ENCODE peak calls at places on chromosomes 11 and 22, in nine cellular contexts. U is MCF 10A, I is GM10248, F is cardiac fibroblast, Y is mucosa of descending colon, O is IMR-90, B is AG10803, A is GM23338, E is nephron progenitor cell. Q is an unnamed sample.

GRCh38 chr11:35127619-35128018 is 11.4 kb upstream of the CD44 start:
- DNase-seq in U (no peak), I (no peak), F (no peak), Y (no peak), O (no peak), B (no peak), A (no peak), E (no peak), Q (peak; percentile 40)

GRCh38 chr11:90124946-90125345 is 9.5 kb upstream of the NAALAD2 start:
- DNase-seq in U (no peak), I (no peak), F (no peak), Y (no peak), O (no peak), B (no peak), A (no peak), E (no peak), Q (no peak)

GRCh38 chr11:12914401-12914912 is 94.7 kb upstream of the RASSF10 start:
- DNase-seq in U (peak; percentile 16), I (peak; percentile 37), F (no peak), Y (peak; percentile 37), O (peak; percentile 33), B (peak; percentile 90), A (peak; percentile 91), E (peak; percentile 75), Q (peak; percentile 47)

GRCh38 chr11:65378208-65378927 is 4.1 kb downstream of the SLC25A45 start:
- DNase-seq in U (no peak), I (no peak), F (no peak), Y (no peak), O (no peak), B (no peak), A (no peak), E (no peak), Q (no peak)

GRCh38 chr11:117691501-117691900 is 105.5 kb downstream of the DSCAML1 start:
- DNase-seq in U (no peak), I (no peak), F (no peak), Y (no peak), O (no peak), B (no peak), A (no peak), E (no peak), Q (no peak)

GRCh38 chr11:125078516-125079140 is 15.5 kb downstream of the SLC37A2 start:
- DNase-seq in U (peak; percentile 74), I (peak; percentile 5), F (no peak), Y (no peak), O (no peak), B (no peak), A (no peak), E (no peak), Q (peak; percentile 16)

GRCh38 chr11:46389450-46390330 is 1.9 kb downstream of the CHRM4 start:
- DNase-seq in U (peak; percentile 70), I (peak; percentile 87), F (peak; percentile 69), Y (peak; percentile 83), O (peak; percentile 46), B (peak; percentile 49), A (peak; percentile 93), E (peak; percentile 91), Q (peak; percentile 89)

GRCh38 chr11:85595285-85595884 is 31.8 kb downstream of the DLG2 start:
- DNase-seq in U (peak; percentile 56), I (peak; percentile 35), F (peak; percentile 73), Y (no peak), O (peak; percentile 63), B (peak; percentile 61), A (peak; percentile 59), E (no peak), Q (peak; percentile 32)

GRCh38 chr11:111336582-111337256 is 38.4 kb downstream of the POU2AF3 start:
- DNase-seq in U (peak; percentile 70), I (no peak), F (peak; percentile 65), Y (no peak), O (peak; percentile 61), B (peak; percentile 93), A (peak; percentile 23), E (no peak), Q (no peak)

GRCh38 chr22:22855617-22856308 is 31.9 kb upstream of the IGLL5 start:
- DNase-seq in U (peak; percentile 34), I (peak; percentile 65), F (peak; percentile 20), Y (peak; percentile 48), O (no peak), B (no peak), A (peak; percentile 75), E (peak; percentile 70), Q (peak; percentile 64)

GRCh38 chr22:30875481-30876215 is 92.9 kb downstream of the MORC2 start:
- DNase-seq in U (no peak), I (no peak), F (no peak), Y (no peak), O (no peak), B (peak; percentile 16), A (no peak), E (no peak), Q (no peak)

GRCh38 chr11:106399075-106399500 is 321.6 kb downstream of the AASDHPPT start:
- DNase-seq in U (peak; percentile 92), I (no peak), F (peak; percentile 100), Y (no peak), O (peak; percentile 100), B (peak; percentile 100), A (no peak), E (no peak), Q (no peak)

GRCh38 chr11:117182551-117182935 is 4.0 kb downstream of the SIDT2 start:
- DNase-seq in U (no peak), I (no peak), F (no peak), Y (no peak), O (no peak), B (no peak), A (no peak), E (no peak), Q (no peak)

GRCh38 chr22:42387631-42388030 is 44.6 kb downstream of the NFAM1 start:
- DNase-seq in U (no peak), I (no peak), F (no peak), Y (no peak), O (no peak), B (no peak), A (no peak), E (no peak), Q (no peak)
- TF ChIP-seq CTCF in U (no peak), I (no peak), F (no peak), Y (no peak), O (no peak), B (no peak), A (no peak), E (no peak), Q (no peak)

GRCh38 chr22:43228863-43229262 is 41.9 kb upstream of the TTLL12 start:
- DNase-seq in U (no peak), I (no peak), F (no peak), Y (no peak), O (no peak), B (no peak), A (no peak), E (no peak), Q (no peak)

GRCh38 chr22:43231724-43232034 is 44.7 kb upstream of the TTLL12 start:
- DNase-seq in U (no peak), I (no peak), F (no peak), Y (no peak), O (no peak), B (no peak), A (no peak), E (no peak), Q (no peak)

GRCh38 chr22:43230571-43230970 is 43.6 kb upstream of the TTLL12 start:
- DNase-seq in U (no peak), I (no peak), F (no peak), Y (no peak), O (no peak), B (no peak), A (no peak), E (no peak), Q (no peak)

GRCh38 chr22:43232445-43232844 is 45.5 kb upstream of the TTLL12 start:
- DNase-seq in U (no peak), I (no peak), F (no peak), Y (no peak), O (no peak), B (no peak), A (no peak), E (no peak), Q (no peak)

GRCh38 chr22:43230983-43231723 is 44.2 kb upstream of the TTLL12 start:
- DNase-seq in U (peak; percentile 65), I (peak; percentile 85), F (peak; percentile 47), Y (peak; percentile 62), O (peak; percentile 28), B (peak; percentile 28), A (peak; percentile 93), E (peak; percentile 81), Q (peak; percentile 90)
- TF ChIP-seq CTCF in U (peak; percentile 94), I (peak; percentile 90), F (peak; percentile 97), Y (peak; percentile 85), O (peak; percentile 80), B (peak; percentile 83), A (peak; percentile 100), E (peak; percentile 94), Q (peak; percentile 93)

DNA sequence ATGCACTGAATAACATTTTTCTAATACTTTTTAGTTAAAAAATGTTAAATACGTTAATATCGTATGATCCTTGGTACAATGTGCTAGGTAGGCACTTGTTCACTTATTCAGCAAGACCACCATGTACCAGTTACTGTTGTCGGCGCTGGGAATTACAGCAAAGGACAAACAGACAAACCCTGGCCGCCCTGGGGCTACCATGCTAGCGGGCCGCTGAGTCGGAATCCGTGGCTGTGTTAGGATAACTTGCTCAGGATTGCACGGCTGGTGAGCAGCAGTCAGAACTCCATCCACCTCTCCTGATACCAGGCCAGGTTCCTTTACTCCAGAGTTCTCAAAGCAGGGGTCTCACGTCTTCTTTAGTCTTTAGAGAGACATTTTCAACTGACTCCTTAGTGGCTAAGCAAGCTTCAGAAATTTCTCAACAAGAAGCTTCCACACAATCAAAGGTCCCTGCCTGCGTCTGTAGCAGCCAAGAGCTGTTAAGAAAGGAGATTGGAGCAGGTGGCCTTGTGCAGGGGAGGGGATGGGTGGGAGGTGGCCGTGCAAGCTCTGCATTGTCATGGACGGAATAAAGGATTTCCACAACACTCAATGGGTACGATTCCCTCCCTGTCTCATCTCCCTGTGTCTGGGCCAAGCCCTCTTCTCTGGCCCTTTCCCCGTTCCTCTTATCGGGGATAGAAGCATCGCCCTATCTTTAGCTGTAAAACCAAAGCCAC is 39.9 kb upstream of the NNMT start:
- DNase-seq in U (no peak), I (no peak), F (no peak), Y (no peak), O (no peak), B (no peak), A (no peak), E (no peak), Q (peak; percentile 29)
- TF ChIP-seq CTCF in U (no peak), I (no peak), F (no peak), Y (no peak), O (no peak), B (no peak), A (no peak), E (no peak), Q (no peak)

DNA sequence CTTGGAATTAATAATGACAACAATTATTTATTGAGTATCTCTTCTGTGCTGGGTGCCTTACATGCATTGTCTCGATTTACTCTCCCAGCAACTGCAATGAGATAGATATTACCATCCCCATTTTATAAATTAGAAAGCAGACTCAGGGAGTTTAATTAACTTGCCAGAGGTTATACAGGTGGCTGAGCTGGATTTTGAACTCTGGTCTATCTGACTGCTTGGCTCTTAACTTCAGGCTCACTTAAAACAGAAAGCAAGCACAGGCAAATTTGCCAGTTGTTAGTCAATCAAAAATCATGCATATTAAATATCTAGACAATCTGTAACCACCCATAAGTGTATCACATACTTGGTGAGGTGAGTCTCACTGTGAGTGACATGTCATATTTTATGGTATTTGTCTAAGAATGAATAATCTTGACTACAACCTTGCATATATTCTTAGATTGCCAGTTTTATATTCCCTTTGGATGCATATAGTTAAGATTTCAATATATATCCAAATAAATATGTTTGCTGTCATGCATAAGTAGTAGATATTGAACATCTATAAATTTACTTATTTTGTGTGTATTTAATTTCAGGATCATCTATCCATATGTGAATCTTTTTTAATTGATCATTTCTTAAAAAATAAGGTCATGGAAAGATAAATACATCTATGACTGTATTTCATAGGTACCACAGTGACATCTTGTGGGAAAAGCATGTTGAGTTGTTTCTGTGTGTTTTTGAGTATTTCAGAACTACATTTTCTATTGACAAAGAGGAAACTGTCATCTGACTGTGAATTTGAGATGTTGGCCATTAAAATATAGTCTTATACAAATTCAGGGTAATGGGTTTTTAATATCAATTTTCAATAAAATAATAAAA is 112.0 kb upstream of the ARHGAP42 start:
- DNase-seq in U (peak; percentile 36), I (no peak), F (peak; percentile 58), Y (no peak), O (peak; percentile 59), B (peak; percentile 10), A (peak; percentile 57), E (no peak), Q (no peak)
- TF ChIP-seq CTCF in U (peak; percentile 38), I (no peak), F (peak; percentile 10), Y (no peak), O (peak; percentile 64), B (peak; percentile 39), A (peak; percentile 69), E (peak; percentile 22), Q (no peak)

Q was measured in GM13976.